ENCODE peak calls at places on chromosomes 11 and 22, in seven cellular contexts. F is Peyer's patch, X is endothelial cell of umbilical vein, Z is H54, H is uterus, O is A549, N is transverse colon. E is an unnamed sample.

GRCh38 chr11:87454246-87454645 is 416.5 kb downstream of the TMEM135 start:
- DNase-seq in F (no peak), X (no peak), Z (no peak), H (no peak), O (no peak), N (peak), E (no peak)

GRCh38 chr22:31305194-31305593 is 12.9 kb upstream of the PIK3IP1 start:
- DNase-seq in F (no peak), X (no peak), Z (no peak), H (no peak), O (no peak), N (no peak), E (no peak)

GRCh38 chr22:43490311-43490710 is 78.5 kb downstream of the MPPED1 start:
- DNase-seq in F (no peak), X (no peak), Z (no peak), H (no peak), O (no peak), N (no peak), E (no peak)

GRCh38 chr11:77561257-77561656 is 28.5 kb upstream of the AQP11 start:
- DNase-seq in F (no peak), X (no peak), Z (no peak), H (no peak), O (no peak), N (no peak), E (no peak)

GRCh38 chr11:46352063-46352841 is 5.0 kb downstream of the DGKZ start:
- DNase-seq in F (peak), X (peak), Z (peak), H (peak), O (peak), N (peak), E (peak)

GRCh38 chr11:33132510-33132909 is 28.8 kb downstream of the CSTF3 start:
- DNase-seq in F (no peak), X (no peak), Z (no peak), H (no peak), O (no peak), N (no peak), E (no peak)

GRCh38 chr11:65438257-65439151 is 15.9 kb downstream of the NEAT1 start:
- DNase-seq in F (no peak), X (peak), Z (no peak), H (no peak), O (peak), N (no peak), E (no peak)

GRCh38 chr11:14417975-14418374 is 59.0 kb upstream of the RRAS2 start:
- DNase-seq in F (no peak), X (no peak), Z (no peak), H (no peak), O (no peak), N (no peak), E (no peak)

GRCh38 chr11:13433437-13433836 is 29.6 kb downstream of the BTBD10 start:
- DNase-seq in F (no peak), X (no peak), Z (no peak), H (no peak), O (no peak), N (no peak), E (no peak)

GRCh38 chr11:16973565-16973964 is 40.6 kb downstream of the PLEKHA7 start:
- DNase-seq in F (no peak), X (no peak), Z (no peak), H (no peak), O (no peak), N (no peak), E (no peak)

GRCh38 chr22:26845016-26845728 is 187.8 kb downstream of the MIAT start:
- DNase-seq in F (no peak), X (peak), Z (no peak), H (no peak), O (no peak), N (no peak), E (peak)

GRCh38 chr11:8256271-8257002 is 7.2 kb downstream of the LMO1 start:
- DNase-seq in F (no peak), X (no peak), Z (no peak), H (no peak), O (no peak), N (no peak), E (no peak)

GRCh38 chr11:2527621-2528291 is 82.9 kb downstream of the KCNQ1 start:
- DNase-seq in F (no peak), X (no peak), Z (no peak), H (peak), O (no peak), N (peak), E (no peak)

GRCh38 chr11:78795862-78796261 is 221.2 kb upstream of the NARS2 start:
- DNase-seq in F (no peak), X (no peak), Z (no peak), H (no peak), O (no peak), N (no peak), E (no peak)

GRCh38 chr11:10325398-10326079 is 20.7 kb downstream of the ADM start:
- DNase-seq in F (no peak), X (peak), Z (no peak), H (no peak), O (no peak), N (no peak), E (no peak)

GRCh38 chr22:43343262-43343988 is at the start of gene SCUBE1:
- DNase-seq in F (peak), X (peak), Z (no peak), H (peak), O (peak), N (peak), E (no peak)

GRCh38 chr11:77046060-77046501 is 11.9 kb downstream of the B3GNT6 start:
- DNase-seq in F (no peak), X (peak), Z (no peak), H (peak), O (peak), N (peak), E (peak)

GRCh38 chr11:127255239-127255638 is 254.7 kb upstream of the KIRREL3 start:
- DNase-seq in F (no peak), X (no peak), Z (no peak), H (no peak), O (no peak), N (no peak), E (no peak)

GRCh38 chr11:12925520-12925919 is 83.6 kb upstream of the RASSF10 start:
- DNase-seq in F (no peak), X (no peak), Z (no peak), H (no peak), O (no peak), N (no peak), E (no peak)

GRCh38 chr11:429391-429790 is 12.4 kb downstream of the ANO9 start:
- DNase-seq in F (no peak), X (no peak), Z (no peak), H (no peak), O (no peak), N (no peak), E (no peak)

GRCh38 chr11:128621491-128622136 is 34.3 kb upstream of the ETS1 start:
- DNase-seq in F (no peak), X (no peak), Z (peak), H (peak), O (no peak), N (no peak), E (peak)

GRCh38 chr11:60633645-60634044 is 65.8 kb upstream of the MS4A8 start:
- DNase-seq in F (no peak), X (no peak), Z (no peak), H (no peak), O (no peak), N (no peak), E (no peak)

GRCh38 chr22:17733484-17733883 is 40.8 kb downstream of the BID start:
- DNase-seq in F (no peak), X (peak), Z (no peak), H (no peak), O (no peak), N (no peak), E (no peak)

GRCh38 chr11:66950113-66950535 is 8.1 kb downstream of the PC start:
- DNase-seq in F (no peak), X (peak), Z (peak), H (no peak), O (peak), N (peak), E (peak)

GRCh38 chr11:94968334-94968958 is 4.9 kb downstream of the CWC15 start:
- DNase-seq in F (no peak), X (peak), Z (no peak), H (no peak), O (peak), N (no peak), E (peak)

GRCh38 chr11:130159657-130160459 is at the start of gene ST14:
- DNase-seq in F (peak), X (no peak), Z (no peak), H (no peak), O (no peak), N (peak), E (peak)
- TF ChIP-seq POLR2A in F (peak), X (no peak), Z (no peak), H (peak), O (no peak), N (peak), E (no peak)

DNA sequence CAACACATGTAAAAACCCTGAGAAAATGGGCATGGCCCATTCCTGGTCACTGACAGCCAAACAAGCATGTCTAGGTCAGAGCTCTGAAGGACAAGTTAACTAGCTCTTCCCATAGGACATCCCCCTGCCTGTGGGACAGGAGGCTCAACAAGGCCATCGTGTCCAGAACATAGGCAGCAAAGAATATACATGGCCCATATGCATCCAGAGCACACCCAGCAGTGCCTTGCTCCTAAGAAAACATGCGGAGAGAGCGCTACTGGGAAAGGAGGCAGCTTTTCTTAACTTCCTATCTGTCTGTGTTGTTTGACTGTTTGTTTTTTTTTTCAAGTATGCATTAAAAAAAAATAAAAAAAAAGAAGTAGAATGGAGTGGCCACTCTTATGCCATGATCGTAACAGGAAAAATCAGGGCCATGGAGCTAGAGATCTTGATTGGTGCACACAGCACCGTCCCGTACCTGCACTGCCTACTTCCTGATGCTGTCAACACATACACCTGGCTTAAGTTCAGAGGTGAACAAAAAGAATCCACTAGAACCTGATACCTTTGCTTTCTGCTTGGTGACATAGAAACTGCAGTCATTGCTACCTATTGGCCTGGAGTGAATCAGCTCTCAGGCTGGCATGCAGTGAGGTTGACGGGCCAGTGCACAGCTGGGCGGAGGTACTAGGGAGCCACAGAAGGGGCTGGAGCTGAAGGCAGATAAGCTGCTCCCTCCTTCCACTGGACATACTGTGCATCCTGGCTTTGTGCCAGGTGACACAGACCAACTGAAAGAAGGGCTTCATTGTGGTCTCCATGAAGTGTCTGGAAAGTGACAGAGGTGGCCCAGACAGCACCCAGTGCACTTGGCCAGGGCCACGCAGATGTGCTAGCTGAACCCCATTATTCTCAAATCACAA is 11.9 kb downstream of the UFD1 start:
- DNase-seq in F (no peak), X (no peak), Z (no peak), H (no peak), O (no peak), N (no peak), E (no peak)
- TF ChIP-seq POLR2A in F (no peak), X (no peak), Z (no peak), H (no peak), O (no peak), N (no peak), E (no peak)

GRCh38 chr11:121901853-121902252 is 214.2 kb downstream of the BLID start:
- DNase-seq in F (no peak), X (no peak), Z (no peak), H (no peak), O (no peak), N (no peak), E (no peak)
- TF ChIP-seq POLR2A in F (no peak), X (no peak), Z (no peak), H (no peak), O (no peak), N (no peak), E (no peak)

GRCh38 chr11:73376803-73377629 is 817 bp downstream of the RELT start:
- DNase-seq in F (peak), X (peak), Z (peak), H (peak), O (peak), N (peak), E (peak)
- TF ChIP-seq POLR2A in F (peak), X (peak), Z (peak), H (no peak), O (peak), N (peak), E (peak)

GRCh38 chr22:36454916-36455570 is 26.4 kb downstream of the TXN2 start:
- DNase-seq in F (peak), X (peak), Z (no peak), H (peak), O (peak), N (peak), E (peak)
- TF ChIP-seq POLR2A in F (peak), X (peak), Z (no peak), H (peak), O (peak), N (peak), E (no peak)

DNA sequence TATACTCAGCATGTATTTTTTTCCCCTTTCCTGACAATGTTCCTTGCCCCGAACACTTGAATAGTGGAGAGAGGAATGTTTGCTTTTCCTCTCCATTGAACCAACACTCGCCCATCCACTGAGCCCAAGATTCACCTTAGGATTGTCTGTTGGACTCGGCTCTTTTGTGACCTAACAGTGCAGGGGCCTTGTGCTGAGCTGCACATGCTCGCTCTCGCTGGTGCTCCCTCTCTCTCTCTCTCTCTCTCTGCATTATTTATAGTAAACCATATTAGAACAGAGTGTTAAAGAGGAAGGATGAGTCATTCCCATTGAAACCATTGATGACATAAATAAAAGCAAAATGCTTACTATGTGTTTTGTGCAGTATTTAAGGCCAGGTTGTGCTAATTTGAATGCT is 20.7 kb downstream of the ZBTB16 start:
- DNase-seq in F (peak), X (peak), Z (no peak), H (no peak), O (no peak), N (no peak), E (peak)
- TF ChIP-seq POLR2A in F (peak), X (no peak), Z (no peak), H (no peak), O (no peak), N (no peak), E (no peak)

GRCh38 chr11:35031869-35032268 is 107.1 kb upstream of the CD44 start:
- DNase-seq in F (no peak), X (peak), Z (no peak), H (no peak), O (no peak), N (no peak), E (no peak)

GRCh38 chr11:35029979-35030378 is 109.0 kb upstream of the CD44 start:
- DNase-seq in F (no peak), X (no peak), Z (peak), H (no peak), O (peak), N (no peak), E (peak)

GRCh38 chr11:35034401-35034800 is 104.6 kb upstream of the CD44 start:
- DNase-seq in F (no peak), X (no peak), Z (no peak), H (no peak), O (no peak), N (no peak), E (no peak)

GRCh38 chr11:35033011-35033410 is 106.0 kb upstream of the CD44 start:
- DNase-seq in F (no peak), X (no peak), Z (no peak), H (no peak), O (no peak), N (no peak), E (no peak)

GRCh38 chr11:35030716-35031213 is 108.2 kb upstream of the CD44 start:
- DNase-seq in F (peak), X (peak), Z (peak), H (peak), O (peak), N (peak), E (peak)
- TF ChIP-seq POLR2A in F (no peak), X (no peak), Z (peak), H (no peak), O (no peak), N (no peak), E (no peak)